ENCODE peak calls at places on chromosomes 4 and X, in eight cellular contexts. One of them, this sample, is unnamed.

GRCh38 chr4:157550028-157550427 is 329.5 kb downstream of the GRIA2 start:
- DNase-seq in NCI-H1092 treated with DMSO at 0.1 percent for 48 hours: no peak
- DNase-seq in NCI-H774: no peak
- DNase-seq in NCI-H82: no peak
- DNase-seq in iris pigment epithelial cell: no peak
- DNase-seq in cerebellum: no peak
- DNase-seq in glutamatergic neuron: no peak
- DNase-seq in spleen: no peak
- DNase-seq in this sample: no peak

GRCh38 chr4:61427818-61428495 is 227.8 kb downstream of the ADGRL3 start:
- DNase-seq in NCI-H1092 treated with DMSO at 0.1 percent for 48 hours: no peak
- DNase-seq in NCI-H774: no peak
- DNase-seq in NCI-H82: no peak
- DNase-seq in iris pigment epithelial cell: peak; percentile 5
- DNase-seq in cerebellum: no peak
- DNase-seq in glutamatergic neuron: no peak
- DNase-seq in spleen: no peak
- DNase-seq in this sample: peak; percentile 15

GRCh38 chrX:119425050-119425449 is 25.9 kb downstream of the SLC25A43 start:
- DNase-seq in NCI-H1092 treated with DMSO at 0.1 percent for 48 hours: no peak
- DNase-seq in NCI-H774: no peak
- DNase-seq in NCI-H82: no peak
- DNase-seq in iris pigment epithelial cell: no peak
- DNase-seq in cerebellum: no peak
- DNase-seq in glutamatergic neuron: no peak
- DNase-seq in spleen: no peak
- DNase-seq in this sample: no peak

GRCh38 chr4:100754741-100755140 is 236.9 kb upstream of the EMCN start:
- DNase-seq in NCI-H1092 treated with DMSO at 0.1 percent for 48 hours: no peak
- DNase-seq in NCI-H774: no peak
- DNase-seq in NCI-H82: no peak
- DNase-seq in iris pigment epithelial cell: no peak
- DNase-seq in cerebellum: no peak
- DNase-seq in glutamatergic neuron: no peak
- DNase-seq in spleen: no peak
- DNase-seq in this sample: no peak

GRCh38 chr4:16082038-16082423 is 1.8 kb downstream of the PROM1 start:
- DNase-seq in NCI-H1092 treated with DMSO at 0.1 percent for 48 hours: no peak
- DNase-seq in NCI-H774: no peak
- DNase-seq in NCI-H82: peak; percentile 47
- DNase-seq in iris pigment epithelial cell: no peak
- DNase-seq in cerebellum: no peak
- DNase-seq in glutamatergic neuron: no peak
- DNase-seq in spleen: no peak
- DNase-seq in this sample: peak; percentile 20

GRCh38 chrX:45711231-45711630 is 510.6 kb upstream of the DIPK2B start:
- DNase-seq in NCI-H1092 treated with DMSO at 0.1 percent for 48 hours: no peak
- DNase-seq in NCI-H774: no peak
- DNase-seq in NCI-H82: no peak
- DNase-seq in iris pigment epithelial cell: peak; percentile 52
- DNase-seq in cerebellum: no peak
- DNase-seq in glutamatergic neuron: no peak
- DNase-seq in spleen: no peak
- DNase-seq in this sample: no peak

GRCh38 chr4:39255266-39255665 is 72.9 kb downstream of the WDR19 start:
- DNase-seq in NCI-H1092 treated with DMSO at 0.1 percent for 48 hours: no peak
- DNase-seq in NCI-H774: no peak
- DNase-seq in NCI-H82: peak; percentile 5
- DNase-seq in iris pigment epithelial cell: peak; percentile 65
- DNase-seq in cerebellum: no peak
- DNase-seq in glutamatergic neuron: no peak
- DNase-seq in spleen: no peak
- DNase-seq in this sample: peak; percentile 74

GRCh38 chrX:10529344-10529743 is 91.0 kb downstream of the MID1 start:
- DNase-seq in NCI-H1092 treated with DMSO at 0.1 percent for 48 hours: no peak
- DNase-seq in NCI-H774: no peak
- DNase-seq in NCI-H82: no peak
- DNase-seq in iris pigment epithelial cell: peak; percentile 62
- DNase-seq in cerebellum: no peak
- DNase-seq in glutamatergic neuron: no peak
- DNase-seq in spleen: no peak
- DNase-seq in this sample: no peak

GRCh38 chr4:105281016-105281415 is 134.3 kb downstream of the TET2 start:
- DNase-seq in NCI-H1092 treated with DMSO at 0.1 percent for 48 hours: no peak
- DNase-seq in NCI-H774: no peak
- DNase-seq in NCI-H82: peak; percentile 0
- DNase-seq in iris pigment epithelial cell: no peak
- DNase-seq in cerebellum: no peak
- DNase-seq in glutamatergic neuron: no peak
- DNase-seq in spleen: no peak
- DNase-seq in this sample: no peak

GRCh38 chr4:47490550-47490949 is 5.5 kb downstream of the ATP10D start:
- DNase-seq in NCI-H1092 treated with DMSO at 0.1 percent for 48 hours: no peak
- DNase-seq in NCI-H774: no peak
- DNase-seq in NCI-H82: peak; percentile 52
- DNase-seq in iris pigment epithelial cell: peak; percentile 58
- DNase-seq in cerebellum: no peak
- DNase-seq in glutamatergic neuron: peak; percentile 27
- DNase-seq in spleen: no peak
- DNase-seq in this sample: peak; percentile 70